ENCODE peak calls at places on chromosomes 12 and 14, in five cellular contexts. Z is PC-3, X is neural progenitor cell, K is MM.1S, Q is GM23338. W is an unnamed sample.

GRCh38 chr14:79542121-79542520 is 669.2 kb downstream of the DIO2 start:
- DNase-seq in Z (no peak), Q (no peak), X (no peak), K (no peak), W (no peak)

GRCh38 chr12:68453876-68454275 is 121.7 kb upstream of the MDM1 start:
- DNase-seq in Z (no peak), K (no peak), Q (no peak), X (no peak), W (no peak)

GRCh38 chr12:67452119-67452805 is 183.1 kb downstream of the CAND1 start:
- DNase-seq in Z (no peak), Q (no peak), X (no peak), K (peak; percentile 94), W (no peak)

GRCh38 chr12:93127582-93128331 is 198.7 kb upstream of the EEA1 start:
- DNase-seq in Z (no peak), Q (peak; percentile 69), X (peak; percentile 9), K (no peak), W (peak; percentile 24)

GRCh38 chr14:37810094-37810801 is 214.8 kb downstream of the TTC6 start:
- DNase-seq in X (peak; percentile 23), Q (no peak), K (no peak), Z (no peak), W (no peak)

GRCh38 chr12:124744659-124745467 is 118.8 kb downstream of the SCARB1 start:
- DNase-seq in K (peak; percentile 14), Q (peak; percentile 82), Z (peak; percentile 50), X (no peak), W (peak; percentile 48)

GRCh38 chr12:76641073-76641472 is 81.5 kb upstream of the OSBPL8 start:
- DNase-seq in X (no peak), K (no peak), Q (no peak), Z (no peak), W (no peak)

GRCh38 chr12:80044694-80045046 is 54.7 kb upstream of the OTOGL start:
- DNase-seq in K (no peak), Q (no peak), X (no peak), Z (peak; percentile 96), W (peak; percentile 95)

GRCh38 chr14:52067873-52068740 is 752 bp downstream of the NID2 start:
- DNase-seq in Q (peak; percentile 66), K (no peak), X (peak; percentile 65), Z (peak; percentile 26), W (peak; percentile 80)

GRCh38 chr12:94941440-94941862 is 62.0 kb downstream of the NDUFA12 start:
- DNase-seq in Z (peak; percentile 79), Q (no peak), X (peak; percentile 11), K (no peak), W (peak; percentile 98)

GRCh38 chr14:53954551-53955233 is 1.9 kb downstream of the BMP4 start:
- DNase-seq in Z (peak; percentile 44), Q (no peak), K (no peak), X (peak; percentile 57), W (peak; percentile 46)

GRCh38 chr12:6635375-6635855 is 344 bp downstream of the LPAR5 start:
- DNase-seq in Z (no peak), X (no peak), Q (no peak), K (no peak), W (peak; percentile 22)

GRCh38 chr12:113861708-113862312 is 104.3 kb downstream of the RBM19 start:
- DNase-seq in X (peak; percentile 50), Q (peak; percentile 67), Z (no peak), K (no peak), W (no peak)

GRCh38 chr12:27614386-27614785 is 81.9 kb upstream of the REP15 start:
- DNase-seq in K (no peak), Q (no peak), X (no peak), Z (no peak), W (no peak)

GRCh38 chr12:107079172-107080011 is 14.0 kb downstream of the CRY1 start:
- DNase-seq in X (no peak), Q (peak; percentile 40), K (peak; percentile 35), Z (peak; percentile 84), W (peak; percentile 57)

GRCh38 chr12:105487961-105488360 is 157.5 kb downstream of the C12orf75 start:
- DNase-seq in X (no peak), Q (no peak), Z (no peak), K (no peak), W (no peak)

GRCh38 chr12:75798527-75798926 is 233.0 kb downstream of the PHLDA1 start:
- DNase-seq in Q (no peak), Z (no peak), K (no peak), X (no peak), W (no peak)

GRCh38 chr14:75046899-75047298 is 4.4 kb downstream of the MLH3 start:
- DNase-seq in Z (peak; percentile 25), X (no peak), Q (no peak), K (no peak), W (peak; percentile 74)

GRCh38 chr14:74502236-74503019 is 8.9 kb downstream of the ISCA2 start:
- DNase-seq in Q (peak; percentile 83), K (peak; percentile 6), Z (peak; percentile 70), X (peak; percentile 69), W (peak; percentile 53)

GRCh38 chr14:64855732-64856527 is 23.8 kb downstream of the SPTB start:
- DNase-seq in Q (no peak), K (peak; percentile 43), X (no peak), Z (no peak), W (no peak)

GRCh38 chr12:96208801-96209534 is 14.8 kb downstream of the ELK3 start:
- DNase-seq in Q (no peak), X (no peak), K (peak; percentile 43), Z (no peak), W (no peak)

GRCh38 chr12:96210376-96211055 is 16.3 kb downstream of the ELK3 start:
- DNase-seq in K (no peak), X (no peak), Z (no peak), Q (no peak), W (no peak)

GRCh38 chr12:96212456-96213375 is 18.5 kb downstream of the ELK3 start:
- DNase-seq in K (no peak), Q (no peak), Z (no peak), X (no peak), W (no peak)

GRCh38 chr12:96213869-96214268 is 19.7 kb downstream of the ELK3 start:
- DNase-seq in X (no peak), K (no peak), Z (no peak), Q (no peak), W (no peak)

GRCh38 chr12:96211989-96212388 is 17.8 kb downstream of the ELK3 start:
- DNase-seq in K (no peak), X (no peak), Z (no peak), Q (no peak), W (no peak)
- H3F3A ChIP-seq in K (peaks cover 34% of the 10 kb centered on the region), X (no peaks in the 10 kb centered on the region), Z (no peaks in the 10 kb centered on the region), Q (no peaks in the 10 kb centered on the region), W (peaks cover 35% of the 10 kb centered on the region)

GRCh38 chr14:77467801-77468200 is 9.9 kb downstream of the AHSA1 start:
- DNase-seq in Z (no peak), K (no peak), X (no peak), Q (no peak), W (no peak)

GRCh38 chr14:77474763-77475162 is 16.9 kb downstream of the AHSA1 start:
- DNase-seq in X (no peak), Z (no peak), Q (no peak), K (no peak), W (no peak)

GRCh38 chr14:77470192-77470870 is 12.4 kb downstream of the AHSA1 start:
- DNase-seq in Q (peak; percentile 31), K (no peak), X (no peak), Z (no peak), W (no peak)

GRCh38 chr14:77469041-77469440 is 11.1 kb downstream of the AHSA1 start:
- DNase-seq in Z (no peak), X (no peak), Q (no peak), K (no peak), W (no peak)

DNA sequence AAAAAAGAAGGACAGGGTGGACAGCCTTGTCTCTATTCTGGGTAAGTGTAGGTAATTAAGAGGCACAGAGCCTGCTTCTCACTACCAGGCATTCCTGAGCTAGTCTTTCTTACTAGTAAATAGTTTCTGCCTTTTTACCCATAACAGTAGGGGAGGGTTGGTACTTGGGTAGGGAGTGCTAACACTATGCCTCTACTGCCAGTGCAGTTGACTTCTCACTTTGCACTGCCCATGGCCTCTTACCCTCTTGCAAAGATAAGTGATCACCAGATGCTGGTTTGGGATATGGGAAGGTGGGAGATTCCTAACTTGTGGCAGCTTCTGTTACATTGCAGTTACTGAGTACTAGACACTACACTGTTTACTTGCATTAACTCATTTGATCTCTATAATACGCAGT is 11.6 kb downstream of the AHSA1 start:
- DNase-seq in X (no peak), K (no peak), Q (no peak), Z (no peak), W (no peak)
- H3F3A ChIP-seq in X (peaks cover 9% of the 10 kb centered on the region), K (no peaks in the 10 kb centered on the region), Q (peaks cover 11% of the 10 kb centered on the region), Z (no peaks in the 10 kb centered on the region), W (peaks cover 11% of the 10 kb centered on the region)

DNA sequence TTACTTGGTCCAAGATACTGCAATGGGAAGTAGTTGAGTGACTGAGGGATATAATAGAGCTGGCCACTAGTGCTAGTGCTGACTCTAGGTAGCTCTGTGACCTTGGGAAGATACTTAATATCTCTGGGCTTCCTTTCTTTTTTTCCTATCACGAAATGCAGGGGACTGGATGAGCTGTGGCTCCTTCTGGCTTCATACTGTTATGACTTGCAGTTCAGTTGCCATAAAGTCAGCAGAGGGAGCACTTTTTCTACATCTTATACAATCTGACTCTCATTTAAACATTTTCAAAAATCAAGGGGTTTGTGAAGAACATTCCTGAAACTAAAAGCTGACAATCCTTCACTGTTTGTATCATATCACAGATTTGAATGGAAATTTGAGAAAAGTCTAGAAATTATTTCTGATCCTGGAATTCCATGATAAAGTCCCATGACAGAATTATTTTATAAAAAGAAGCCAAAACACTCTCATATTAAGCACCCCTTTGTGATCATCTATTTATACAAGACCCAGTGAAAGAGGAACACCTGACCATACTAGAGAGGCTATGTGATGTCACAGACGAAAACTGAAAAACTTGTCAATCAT is 5.4 kb downstream of the BHLHE41 start:
- DNase-seq in Q (peak; percentile 62), Z (peak; percentile 88), K (peak; percentile 71), X (peak; percentile 51), W (peak; percentile 83)
- H3F3A ChIP-seq in Q (peaks cover 3% of the 10 kb centered on the region), Z (peaks cover 7% of the 10 kb centered on the region), K (peaks cover 81% of the 10 kb centered on the region), X (peaks cover 46% of the 10 kb centered on the region), W (peaks cover 22% of the 10 kb centered on the region)

DNA sequence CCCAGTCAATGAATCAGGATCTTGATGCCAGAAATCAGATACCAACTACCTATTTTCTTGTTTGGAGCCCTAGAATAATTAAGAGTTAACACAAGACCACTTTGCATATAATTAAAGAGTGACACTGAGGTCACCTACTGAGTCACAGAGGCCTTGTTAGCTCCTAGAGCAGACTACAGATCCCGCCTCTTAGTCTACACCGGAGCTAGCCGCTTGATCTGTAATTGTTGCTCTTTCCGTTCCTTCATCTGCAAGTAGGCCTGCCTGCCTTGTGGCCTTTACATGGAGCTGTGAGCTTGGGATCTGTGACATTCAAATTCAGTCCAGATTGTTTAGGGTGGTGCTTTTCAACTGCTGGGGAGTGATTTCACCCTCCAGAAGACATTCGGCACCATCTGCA is 5.6 kb upstream of the DYNLL1 start:
- DNase-seq in Z (no peak), X (no peak), K (no peak), Q (no peak), W (no peak)
- H3F3A ChIP-seq in Z (no peaks in the 10 kb centered on the region), X (peaks cover 9% of the 10 kb centered on the region), K (no peaks in the 10 kb centered on the region), Q (no peaks in the 10 kb centered on the region), W (no peaks in the 10 kb centered on the region)

GRCh38 chr14:21262410-21262809 is 6.8 kb downstream of the HNRNPC start:
- DNase-seq in Z (no peak), X (no peak), Q (no peak), K (no peak), W (no peak)
- H3F3A ChIP-seq in Z (peaks cover 26% of the 10 kb centered on the region), X (peaks cover 42% of the 10 kb centered on the region), Q (peaks cover 18% of the 10 kb centered on the region), K (peaks cover 40% of the 10 kb centered on the region), W (peaks cover 76% of the 10 kb centered on the region)

W was measured in GM23248.